ENCODE peak calls at places on chromosomes 11 and 22, in ten cellular contexts. K, R, J, H, L, G, Z, B, N and F are unnamed samples.

GRCh38 chr11:109423114-109423859 is 1.3 kb downstream of the C11orf87 start:
- DNase-seq in K (no peak), R (peak), J (no peak), H (peak), L (no peak), G (no peak), Z (peak), B (no peak), N (no peak), F (no peak)

GRCh38 chr11:99352642-99353041 is 331.9 kb downstream of the CNTN5 start:
- DNase-seq in K (no peak), R (no peak), J (no peak), H (no peak), L (no peak), G (no peak), Z (no peak), B (no peak), N (no peak), F (no peak)

GRCh38 chr11:103773059-103773458 is 263.4 kb upstream of the DDI1 start:
- DNase-seq in K (no peak), R (peak), J (no peak), H (peak), L (no peak), G (no peak), Z (no peak), B (no peak), N (no peak), F (no peak)

GRCh38 chr11:127412234-127412633 is 411.7 kb upstream of the KIRREL3 start:
- DNase-seq in K (no peak), R (no peak), J (no peak), H (no peak), L (no peak), G (no peak), Z (no peak), B (no peak), N (no peak), F (no peak)

GRCh38 chr11:35179466-35180135 is 40.6 kb downstream of the CD44 start:
- DNase-seq in K (no peak), R (no peak), J (no peak), H (no peak), L (no peak), G (no peak), Z (no peak), B (no peak), N (no peak), F (no peak)

GRCh38 chr22:41725510-41726110 is 26.3 kb downstream of the MEI1 start:
- DNase-seq in K (no peak), R (peak), J (no peak), H (no peak), L (no peak), G (no peak), Z (no peak), B (no peak), N (no peak), F (no peak)

GRCh38 chr11:102914238-102915043 is 39.7 kb upstream of the MMP12 start:
- DNase-seq in K (peak), R (peak), J (no peak), H (peak), L (no peak), G (no peak), Z (no peak), B (peak), N (no peak), F (no peak)

GRCh38 chr22:35552846-35553245 is 12.2 kb downstream of the RASD2 start:
- DNase-seq in K (no peak), R (no peak), J (no peak), H (no peak), L (no peak), G (no peak), Z (no peak), B (no peak), N (no peak), F (no peak)

GRCh38 chr11:78160557-78160956 is 21.1 kb upstream of the ALG8 start:
- DNase-seq in K (no peak), R (no peak), J (no peak), H (no peak), L (no peak), G (no peak), Z (no peak), B (no peak), N (no peak), F (no peak)

GRCh38 chr11:123178166-123178565 is 16.9 kb downstream of the CLMP start:
- DNase-seq in K (no peak), R (no peak), J (no peak), H (no peak), L (no peak), G (no peak), Z (no peak), B (no peak), N (no peak), F (no peak)

GRCh38 chr11:72534859-72535547 is 100.7 kb upstream of the CLPB start:
- DNase-seq in K (no peak), R (no peak), J (no peak), H (no peak), L (no peak), G (no peak), Z (no peak), B (no peak), N (no peak), F (no peak)

GRCh38 chr11:96008161-96008560 is 84.3 kb upstream of the MTMR2 start:
- DNase-seq in K (no peak), R (no peak), J (no peak), H (peak), L (no peak), G (no peak), Z (no peak), B (no peak), N (no peak), F (no peak)

GRCh38 chr22:46875089-46875488 is 112.6 kb downstream of the TBC1D22A start:
- DNase-seq in K (no peak), R (no peak), J (no peak), H (peak), L (no peak), G (no peak), Z (no peak), B (no peak), N (no peak), F (no peak)

GRCh38 chr11:968822-969221 is 43.2 kb downstream of the AP2A2 start:
- DNase-seq in K (no peak), R (no peak), J (no peak), H (no peak), L (no peak), G (no peak), Z (no peak), B (no peak), N (no peak), F (no peak)

GRCh38 chr22:50583294-50583865 is 731 bp upstream of the CHKB start:
- DNase-seq in K (no peak), R (no peak), J (no peak), H (no peak), L (no peak), G (no peak), Z (peak), B (no peak), N (no peak), F (no peak)

GRCh38 chr22:25039255-25039654 is 86.7 kb downstream of the KIAA1671 start:
- DNase-seq in K (no peak), R (no peak), J (no peak), H (no peak), L (no peak), G (no peak), Z (no peak), B (no peak), N (no peak), F (no peak)

GRCh38 chr22:24506802-24507438 is 11.8 kb downstream of the UPB1 start:
- DNase-seq in K (peak), R (no peak), J (no peak), H (peak), L (no peak), G (no peak), Z (no peak), B (no peak), N (peak), F (no peak)

GRCh38 chr22:42056757-42057511 is 13.7 kb downstream of the NAGA start:
- DNase-seq in K (no peak), R (no peak), J (no peak), H (no peak), L (no peak), G (no peak), Z (no peak), B (no peak), N (no peak), F (no peak)

GRCh38 chr22:22697377-22698120 is 53.1 kb downstream of the GGTLC2 start:
- DNase-seq in K (no peak), R (no peak), J (no peak), H (no peak), L (no peak), G (no peak), Z (no peak), B (no peak), N (no peak), F (no peak)
- TF ChIP-seq CTCF in K (no peak), R (no peak), J (no peak), H (no peak), L (no peak), G (no peak), Z (no peak), B (no peak), N (no peak), F (no peak)

GRCh38 chr11:12662101-12662500 is 12.1 kb upstream of the TEAD1 start:
- DNase-seq in K (no peak), R (no peak), J (no peak), H (no peak), L (no peak), G (no peak), Z (no peak), B (no peak), N (no peak), F (no peak)
- TF ChIP-seq CTCF in K (no peak), R (no peak), J (no peak), H (no peak), L (no peak), G (no peak), Z (no peak), B (no peak), N (no peak), F (no peak)

DNA sequence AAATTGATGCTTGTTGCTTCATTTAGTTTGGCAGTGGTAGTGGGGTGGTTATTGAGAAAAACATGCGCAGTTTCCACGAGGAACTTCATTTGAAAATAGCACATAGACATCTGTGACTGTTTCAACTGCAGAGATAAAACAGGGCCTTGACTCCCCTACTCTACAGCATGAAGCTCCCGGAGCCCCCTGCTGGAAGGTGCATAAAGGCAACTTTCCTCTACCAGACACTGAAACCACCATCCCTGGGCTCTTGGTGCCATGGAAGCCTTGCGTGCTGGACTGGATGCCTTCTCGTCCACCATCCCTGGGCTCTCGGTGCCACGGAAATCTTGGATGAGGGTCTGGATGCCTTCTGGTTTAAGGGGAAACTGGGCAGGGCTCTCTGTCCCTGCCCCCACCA is 195.8 kb downstream of the CSNK2A3 start:
- DNase-seq in K (peak), R (peak), J (no peak), H (peak), L (no peak), G (peak), Z (no peak), B (peak), N (no peak), F (no peak)
- TF ChIP-seq CTCF in K (no peak), R (peak), J (no peak), H (peak), L (no peak), G (peak), Z (peak), B (peak), N (no peak), F (no peak)

DNA sequence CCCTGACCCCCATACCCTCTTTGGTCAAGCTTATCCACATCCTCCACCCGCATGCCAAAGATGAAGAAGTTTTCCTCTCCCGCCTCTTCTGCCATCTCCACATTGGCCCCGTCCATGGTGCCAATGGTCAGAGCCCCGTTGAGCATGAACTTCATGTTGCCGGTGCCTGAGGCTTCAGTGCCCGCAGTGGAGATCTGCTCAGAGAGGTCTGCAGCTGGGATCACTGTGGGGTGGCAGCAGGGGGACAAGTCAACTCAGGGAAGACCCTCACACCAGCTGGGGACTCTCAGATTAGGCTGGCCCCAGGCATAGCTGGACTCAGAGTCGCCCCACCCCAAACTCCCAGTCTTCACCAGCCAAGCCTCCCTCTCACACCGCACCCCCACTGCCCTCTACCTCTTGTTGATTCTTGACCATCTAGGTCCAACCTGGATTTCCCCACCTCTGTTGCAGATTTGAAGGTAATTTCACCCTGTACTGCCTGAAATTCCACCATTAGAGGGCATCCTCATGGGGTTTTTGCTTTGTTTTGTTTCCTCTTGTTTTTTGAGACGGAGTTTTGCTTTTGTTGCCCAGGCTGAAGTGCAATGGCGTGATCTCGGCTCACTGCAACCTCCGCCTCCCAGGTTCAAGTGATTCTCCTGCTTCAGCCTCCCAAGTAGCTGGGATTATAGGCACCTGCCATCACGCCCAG is 6.6 kb upstream of the RASGRP2 start:
- DNase-seq in K (no peak), R (no peak), J (no peak), H (no peak), L (no peak), G (no peak), Z (peak), B (no peak), N (no peak), F (no peak)
- TF ChIP-seq CTCF in K (no peak), R (no peak), J (no peak), H (no peak), L (no peak), G (peak), Z (no peak), B (peak), N (no peak), F (no peak)

GRCh38 chr22:22733881-22734373 is 89.5 kb downstream of the GGTLC2 start:
- DNase-seq in K (no peak), R (no peak), J (no peak), H (no peak), L (no peak), G (no peak), Z (no peak), B (no peak), N (no peak), F (no peak)

GRCh38 chr22:22730655-22731373 is 86.4 kb downstream of the GGTLC2 start:
- DNase-seq in K (no peak), R (no peak), J (peak), H (no peak), L (no peak), G (no peak), Z (no peak), B (no peak), N (no peak), F (no peak)

GRCh38 chr22:22731374-22731676 is 86.9 kb downstream of the GGTLC2 start:
- DNase-seq in K (no peak), R (no peak), J (no peak), H (no peak), L (no peak), G (no peak), Z (no peak), B (no peak), N (no peak), F (no peak)

GRCh38 chr22:22728382-22728781 is 84.0 kb downstream of the GGTLC2 start:
- DNase-seq in K (no peak), R (no peak), J (no peak), H (no peak), L (no peak), G (no peak), Z (no peak), B (no peak), N (no peak), F (no peak)
- TF ChIP-seq CTCF in K (no peak), R (no peak), J (no peak), H (no peak), L (no peak), G (no peak), Z (no peak), B (no peak), N (no peak), F (no peak)